ENCODE peak calls at places on chromosomes 13 and 19, in eight cellular contexts. O, V, M, Q, H, Y, J and C are unnamed samples.

GRCh38 chr13:110450016-110450900 is 111.3 kb downstream of the RAB20 start:
- DNase-seq in M (no peak), J (no peak), O (no peak), Y (no peak), V (no peak), Q (no peak), H (peak; percentile 37), C (no peak)

GRCh38 chr19:40603071-40603718 is 2.0 kb downstream of the LTBP4 start:
- DNase-seq in H (no peak), Q (no peak), V (no peak), O (no peak), M (no peak), Y (no peak), J (no peak), C (no peak)

GRCh38 chr19:35552534-35553384 is 7.3 kb downstream of the TMEM147 start:
- DNase-seq in O (no peak), M (no peak), Y (no peak), J (no peak), V (no peak), Q (no peak), H (no peak), C (no peak)

GRCh38 chr19:12513531-12514061 is 29.0 kb upstream of the ZNF709 start:
- DNase-seq in M (no peak), Q (no peak), J (no peak), O (peak; percentile 17), H (peak; percentile 77), Y (no peak), V (no peak), C (peak; percentile 74)

GRCh38 chr19:13846533-13847032 is 30.4 kb upstream of the NANOS3 start:
- DNase-seq in M (peak; percentile 94), J (no peak), V (peak; percentile 95), H (peak; percentile 97), Q (peak; percentile 97), O (peak; percentile 86), Y (no peak), C (peak; percentile 95)

GRCh38 chr19:9857920-9858746 is 23.0 kb downstream of the PIN1 start:
- DNase-seq in Q (no peak), H (no peak), V (no peak), M (no peak), J (no peak), O (no peak), Y (no peak), C (no peak)

GRCh38 chr13:37429976-37430375 is 168.6 kb downstream of the POSTN start:
- DNase-seq in Q (no peak), O (no peak), M (no peak), J (no peak), V (no peak), Y (no peak), H (no peak), C (no peak)

GRCh38 chr19:24159707-24160106 is 72.7 kb downstream of the ZNF254 start:
- DNase-seq in J (no peak), M (no peak), V (no peak), H (no peak), Q (no peak), O (no peak), Y (no peak), C (no peak)

GRCh38 chr19:58346961-58347929 is 6.0 kb downstream of the A1BG start:
- DNase-seq in V (peak; percentile 42), H (peak; percentile 93), Q (peak; percentile 81), J (no peak), O (peak; percentile 60), Y (peak; percentile 69), M (peak; percentile 90), C (peak; percentile 89)

GRCh38 chr19:38739440-38740251 is 4.6 kb downstream of the CAPN12 start:
- DNase-seq in V (no peak), H (no peak), M (no peak), Y (no peak), J (no peak), O (no peak), Q (no peak), C (no peak)

GRCh38 chr13:110062077-110062776 is 244.7 kb downstream of the COL4A1 start:
- DNase-seq in M (peak; percentile 69), V (peak; percentile 38), Q (no peak), O (peak; percentile 52), Y (no peak), H (peak; percentile 81), J (no peak), C (no peak)

GRCh38 chr19:45283443-45284033 is 32.5 kb downstream of the MARK4 start:
- DNase-seq in O (no peak), Q (no peak), Y (no peak), J (no peak), V (no peak), M (no peak), H (no peak), C (no peak)
- H3K4me3 ChIP-seq in O (no peak overlapping the region), Q (no peak overlapping the region), Y (no peak overlapping the region), J (no peak overlapping the region), V (no peak overlapping the region), M (no peak overlapping the region), H (no peak overlapping the region), C (no peak overlapping the region)

GRCh38 chr19:7941895-7942596 is 1.4 kb downstream of the TIMM44 start:
- DNase-seq in V (no peak), H (peak; percentile 52), J (no peak), O (no peak), Q (no peak), Y (no peak), M (peak; percentile 20), C (no peak)
- H3K4me3 ChIP-seq in V (peak overlapping the region; percentile 86), H (no peak overlapping the region), J (peak overlapping the region; percentile 97), O (peak overlapping the region; percentile 75), Q (no peak overlapping the region), Y (no peak overlapping the region), M (no peak overlapping the region), C (no peak overlapping the region)

GRCh38 chr13:112931028-112931934 is 37.7 kb upstream of the MCF2L start:
- DNase-seq in H (no peak), O (no peak), J (no peak), Q (no peak), V (peak; percentile 64), Y (no peak), M (no peak), C (no peak)
- H3K4me3 ChIP-seq in H (no peak overlapping the region), O (peak overlapping the region; percentile 17), J (no peak overlapping the region), Q (no peak overlapping the region), V (peak overlapping the region; percentile 59), Y (no peak overlapping the region), M (no peak overlapping the region), C (no peak overlapping the region)

GRCh38 chr19:46297700-46298476 is 1.0 kb downstream of the HIF3A start:
- DNase-seq in M (peak; percentile 92), Y (no peak), V (peak; percentile 37), Q (peak; percentile 88), H (peak; percentile 93), J (peak; percentile 63), O (peak; percentile 90), C (no peak)
- H3K4me3 ChIP-seq in M (peak overlapping the region; percentile 71), Y (peak overlapping the region; percentile 19), V (peak overlapping the region; percentile 55), Q (peak overlapping the region; percentile 42), H (peak overlapping the region; percentile 48), J (peak overlapping the region; percentile 63), O (peak overlapping the region; percentile 83), C (peak overlapping the region; percentile 19)

DNA sequence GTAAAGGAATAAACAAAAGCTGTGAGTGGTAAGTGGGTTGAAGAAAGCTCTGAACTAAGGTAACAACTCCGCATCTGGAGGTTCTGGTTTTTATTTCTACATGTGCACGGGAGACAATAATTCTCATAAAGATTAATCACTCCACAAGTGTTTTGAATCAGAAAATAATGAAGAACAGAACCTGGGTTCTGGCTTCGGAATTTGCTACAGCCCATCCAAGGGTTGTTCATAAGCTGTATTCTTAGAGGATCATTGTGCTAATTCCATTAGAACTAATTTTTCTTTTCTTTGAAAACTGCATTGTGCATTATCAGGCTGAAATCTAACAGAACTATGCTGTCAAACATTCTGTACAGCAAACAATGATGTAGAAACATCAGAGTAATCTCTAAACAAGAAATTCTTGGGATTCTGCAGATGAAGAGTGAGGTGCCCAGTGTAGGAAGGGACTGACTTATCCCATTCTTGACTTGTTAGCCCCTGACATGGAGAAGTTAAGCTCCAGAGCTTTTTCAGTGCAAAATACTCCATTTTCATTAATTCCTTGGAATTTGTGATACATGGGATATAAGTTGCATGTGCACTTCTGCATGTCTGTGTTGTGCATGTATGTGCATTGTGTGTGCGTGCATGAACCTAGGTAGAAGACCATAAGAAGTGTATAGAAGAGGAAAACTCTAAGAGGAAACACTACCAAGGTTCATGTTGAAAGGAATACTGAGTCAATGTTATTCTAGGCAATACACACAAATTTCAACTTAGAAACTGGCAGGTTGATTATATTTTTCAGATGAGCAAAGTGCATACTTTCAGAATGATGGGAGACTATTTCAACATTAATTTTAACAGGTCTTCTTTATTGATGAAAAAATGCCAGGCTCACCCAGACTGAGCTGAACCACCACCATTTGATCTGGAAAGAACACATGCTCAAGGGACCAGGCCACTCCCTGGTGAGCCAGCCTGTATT is 368.4 kb downstream of the COG6 start:
- DNase-seq in J (no peak), H (no peak), O (no peak), M (no peak), Q (no peak), Y (no peak), V (no peak), C (no peak)
- H3K4me3 ChIP-seq in J (no peak overlapping the region), H (no peak overlapping the region), O (no peak overlapping the region), M (no peak overlapping the region), Q (no peak overlapping the region), Y (no peak overlapping the region), V (no peak overlapping the region), C (no peak overlapping the region)

GRCh38 chr19:49149652-49150105 is 5.5 kb downstream of the HRC start:
- DNase-seq in H (peak; percentile 90), O (peak; percentile 61), Q (peak; percentile 89), V (peak; percentile 50), M (peak; percentile 79), Y (peak; percentile 36), J (no peak), C (peak; percentile 50)

GRCh38 chr19:49150106-49150943 is 4.9 kb downstream of the HRC start:
- DNase-seq in V (peak; percentile 76), M (peak; percentile 89), O (peak; percentile 85), Q (peak; percentile 93), J (peak; percentile 68), H (peak; percentile 95), Y (peak; percentile 63), C (peak; percentile 82)

GRCh38 chr19:49145485-49146407 is 9.4 kb downstream of the HRC start:
- DNase-seq in J (peak; percentile 45), M (peak; percentile 87), Y (peak; percentile 80), H (peak; percentile 87), Q (peak; percentile 94), V (peak; percentile 55), O (peak; percentile 84), C (peak; percentile 71)

GRCh38 chr19:49148784-49149651 is 6.2 kb downstream of the HRC start:
- DNase-seq in Q (peak; percentile 99), V (peak; percentile 98), Y (peak; percentile 75), M (peak; percentile 97), O (peak; percentile 97), H (peak; percentile 99), J (peak; percentile 96), C (peak; percentile 97)

DNA sequence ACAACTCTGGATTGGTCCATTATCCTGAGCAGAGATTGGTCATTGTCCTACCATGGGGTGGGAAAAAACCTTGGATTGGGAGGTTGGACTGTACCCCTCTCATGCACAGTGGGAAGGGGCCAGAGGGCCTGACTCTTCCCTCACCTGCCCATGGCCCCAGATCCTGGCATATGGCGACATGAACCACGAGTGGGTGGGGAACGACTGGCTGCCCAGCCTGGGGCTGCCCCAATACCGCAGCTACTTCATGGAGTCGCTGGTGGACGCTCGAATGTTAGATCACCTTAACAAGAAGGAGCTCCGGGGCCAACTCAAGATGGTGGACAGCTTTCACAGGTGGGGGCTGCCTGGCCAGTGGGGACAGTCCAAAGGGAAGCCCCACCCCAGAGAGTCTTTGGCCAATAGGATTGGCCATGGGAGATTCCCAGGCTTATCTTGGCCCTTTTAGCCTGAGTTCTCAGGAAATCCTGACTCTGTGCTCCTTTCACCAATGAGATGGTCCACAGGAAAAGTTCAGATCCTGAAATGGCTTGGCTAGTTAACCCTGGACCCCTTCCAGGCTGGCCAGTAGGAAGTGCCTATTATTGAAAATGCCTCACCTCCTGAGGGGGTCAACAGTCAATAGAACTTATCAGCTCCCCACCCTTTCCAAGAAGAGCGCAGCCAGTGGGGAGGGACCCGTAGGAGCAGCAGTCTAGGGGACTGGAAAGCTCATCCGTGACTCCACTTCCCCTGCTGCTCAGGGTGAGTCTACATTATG is 7.1 kb downstream of the HRC start:
- DNase-seq in V (no peak), H (peak; percentile 59), O (no peak), Y (no peak), Q (no peak), M (peak; percentile 60), J (no peak), C (no peak)
- H3K4me3 ChIP-seq in V (peak overlapping the region; percentile 81), H (peak overlapping the region; percentile 51), O (peak overlapping the region; percentile 80), Y (peak overlapping the region; percentile 48), Q (no peak overlapping the region), M (peak overlapping the region; percentile 82), J (peak overlapping the region; percentile 80), C (peak overlapping the region; percentile 61)